ENCODE peak calls at places on chromosomes 6 and 20, in eight cellular contexts. V is brain microvascular endothelial cell; X is neural progenitor cell; U is progenitor cell of endocrine pancreas; T is foreskin fibroblast; O is germinal center; L is CD4-positive, alpha-beta T cell; C is AG04450. A is an unnamed sample.

GRCh38 chr6:53313784-53314382 is 34.9 kb downstream of the ELOVL5 start:
- DNase-seq in O (no peak), V (peak; percentile 61), X (no peak), U (no peak), C (no peak), L (no peak), T (peak; percentile 43), A (no peak)

GRCh38 chr20:24576447-24576846 is 107.0 kb downstream of the SYNDIG1 start:
- DNase-seq in V (no peak), C (no peak), O (no peak), U (no peak), T (no peak), X (no peak), L (no peak), A (no peak)

GRCh38 chr6:99080191-99080590 is 132.4 kb upstream of the FBXL4 start:
- DNase-seq in X (no peak), C (no peak), U (no peak), T (no peak), V (no peak), O (no peak), L (no peak), A (no peak)

GRCh38 chr20:24039196-24039595 is 50.6 kb upstream of the GGTLC1 start:
- DNase-seq in U (no peak), V (no peak), T (no peak), L (no peak), C (no peak), X (no peak), O (no peak), A (no peak)

GRCh38 chr6:139490482-139490881 is 116.0 kb upstream of the CITED2 start:
- DNase-seq in L (no peak), T (peak; percentile 25), O (no peak), C (no peak), U (no peak), V (no peak), X (no peak), A (no peak)

GRCh38 chr6:150078788-150079187 is 9.9 kb upstream of the ULBP3 start:
- DNase-seq in U (no peak), C (no peak), L (no peak), T (no peak), O (no peak), V (peak; percentile 61), X (no peak), A (no peak)

GRCh38 chr6:56690519-56691200 is 48.0 kb upstream of the DST start:
- DNase-seq in L (no peak), T (peak; percentile 82), X (no peak), V (no peak), O (no peak), U (no peak), C (no peak), A (no peak)

GRCh38 chr6:20539387-20539786 is 5.1 kb downstream of the CDKAL1 start:
- DNase-seq in U (no peak), T (no peak), O (no peak), C (no peak), X (no peak), V (no peak), L (no peak), A (no peak)

GRCh38 chr20:34984756-34985261 is 29.1 kb downstream of the MYH7B start:
- DNase-seq in X (no peak), L (no peak), U (no peak), O (no peak), T (no peak), V (no peak), C (no peak), A (no peak)

GRCh38 chr20:35592339-35592960 is 23.2 kb upstream of the SPAG4 start:
- DNase-seq in C (no peak), V (no peak), O (no peak), X (no peak), T (no peak), U (no peak), L (no peak), A (no peak)

GRCh38 chr6:29005183-29005885 is at the start of gene ZNF311:
- DNase-seq in V (peak; percentile 54), C (no peak), L (no peak), U (no peak), T (peak; percentile 86), X (peak; percentile 34), O (no peak), A (no peak)

GRCh38 chr6:89439014-89439413 is 6.1 kb downstream of the ANKRD6 start:
- DNase-seq in L (no peak), X (no peak), O (no peak), V (no peak), U (no peak), T (no peak), C (no peak), A (no peak)

GRCh38 chr6:26232950-26233607 is 131.9 kb upstream of the BTN3A2 start:
- DNase-seq in C (no peak), X (peak; percentile 39), V (no peak), U (no peak), T (no peak), O (peak; percentile 18), L (no peak), A (no peak)

GRCh38 chr6:168035661-168036616 is 38.5 kb downstream of the KIF25 start:
- DNase-seq in U (no peak), X (peak; percentile 25), L (no peak), V (peak; percentile 79), T (no peak), C (no peak), O (no peak), A (no peak)

GRCh38 chr6:16129623-16130243 is 847 bp downstream of the MYLIP start:
- DNase-seq in T (peak; percentile 48), C (no peak), L (peak; percentile 23), V (no peak), U (no peak), X (peak; percentile 45), O (no peak), A (no peak)

GRCh38 chr6:166258854-166259276 is 49.3 kb downstream of the PRR18 start:
- DNase-seq in O (no peak), T (no peak), X (no peak), V (no peak), U (no peak), C (no peak), L (no peak), A (no peak)

GRCh38 chr6:67698534-67698933 is 936.5 kb upstream of the ADGRB3 start:
- DNase-seq in O (no peak), U (no peak), X (no peak), C (no peak), V (no peak), T (no peak), L (no peak), A (no peak)

GRCh38 chr20:43982886-43983285 is 68.2 kb downstream of the TOX2 start:
- DNase-seq in X (no peak), T (no peak), L (no peak), O (no peak), V (no peak), C (no peak), U (no peak), A (no peak)

GRCh38 chr20:23095504-23095903 is 9.4 kb upstream of the CD93 start:
- DNase-seq in L (no peak), O (no peak), U (no peak), T (no peak), V (no peak), C (no peak), X (no peak), A (no peak)

GRCh38 chr6:162056745-162057144 is 670.8 kb downstream of the PRKN start:
- DNase-seq in U (no peak), L (no peak), O (no peak), C (no peak), T (peak; percentile 73), X (peak; percentile 44), V (peak; percentile 74), A (no peak)

GRCh38 chr6:89574860-89575561 is 63.5 kb downstream of the LYRM2 start:
- DNase-seq in T (no peak), X (no peak), V (no peak), O (no peak), U (no peak), C (no peak), L (no peak), A (no peak)

GRCh38 chr20:37535443-37536132 is 7.9 kb upstream of the BLCAP start:
- DNase-seq in L (no peak), C (no peak), V (no peak), U (no peak), O (no peak), T (no peak), X (no peak), A (no peak)

GRCh38 chr6:7150381-7151064 is 42.8 kb downstream of the RREB1 start:
- DNase-seq in V (no peak), O (no peak), T (no peak), L (no peak), X (peak; percentile 68), U (no peak), C (no peak), A (no peak)

GRCh38 chr6:100176321-100176950 is 182.4 kb upstream of the MCHR2 start:
- DNase-seq in V (peak; percentile 55), X (peak; percentile 54), C (peak; percentile 27), U (no peak), T (peak; percentile 84), O (no peak), L (no peak), A (peak; percentile 53)

GRCh38 chr20:63626424-63627128 is at the start of gene GMEB2:
- DNase-seq in X (no peak), V (peak; percentile 7), U (no peak), C (no peak), T (peak; percentile 85), O (peak; percentile 79), L (peak; percentile 58), A (no peak)

GRCh38 chr20:4060054-4060795 is 44.9 kb upstream of the RNF24 start:
- DNase-seq in V (no peak), O (no peak), L (no peak), U (no peak), C (no peak), X (no peak), T (no peak), A (no peak)

GRCh38 chr6:34536251-34536958 is 19.7 kb downstream of the SPDEF start:
- DNase-seq in V (no peak), O (no peak), L (no peak), T (no peak), C (no peak), X (no peak), U (no peak), A (no peak)

GRCh38 chr6:64683682-64684081 is 1023.3 kb downstream of the EYS start:
- DNase-seq in U (no peak), X (peak; percentile 43), O (no peak), T (no peak), C (no peak), L (no peak), V (peak; percentile 61), A (no peak)

GRCh38 chr6:52213127-52213526 is 27.0 kb downstream of the IL17A start:
- DNase-seq in U (no peak), C (no peak), L (no peak), X (no peak), V (no peak), T (no peak), O (no peak), A (no peak)

GRCh38 chr6:22247916-22248482 is 48.8 kb downstream of the PRL start:
- DNase-seq in O (no peak), X (no peak), V (no peak), T (no peak), L (no peak), C (no peak), U (no peak), A (no peak)